ENCODE peak calls at places on chromosomes 13 and 19, in six cellular contexts. Z is RWPE1, P is foreskin keratinocyte, I is foreskin fibroblast, Y is heart left ventricle, G is transverse colon. M is an unnamed sample.

GRCh38 chr19:53971608-53972007 is 8.9 kb downstream of the CACNG8 start:
- DNase-seq in Z (no peak), P (no peak), I (no peak), Y (no peak), G (no peak), M (no peak)

GRCh38 chr13:114105351-114106225 is 26.8 kb downstream of the RASA3 start:
- DNase-seq in Z (no peak), P (no peak), I (peak), Y (no peak), G (peak), M (no peak)

GRCh38 chr13:80168089-80168850 is 172.7 kb downstream of the SPRY2 start:
- DNase-seq in Z (no peak), P (no peak), I (peak), Y (no peak), G (no peak), M (no peak)

GRCh38 chr19:16052353-16052752 is 23.9 kb upstream of the TPM4 start:
- DNase-seq in Z (no peak), P (no peak), I (no peak), Y (no peak), G (no peak), M (no peak)

GRCh38 chr13:46799139-46799538 is 2.2 kb upstream of the ESD start:
- DNase-seq in Z (no peak), P (no peak), I (no peak), Y (no peak), G (no peak), M (no peak)

GRCh38 chr13:21399741-21400140 is 59.4 kb downstream of the ZDHHC20 start:
- DNase-seq in Z (no peak), P (no peak), I (no peak), Y (no peak), G (no peak), M (no peak)

GRCh38 chr19:49110567-49110966 is 3.6 kb upstream of the LIN7B start:
- DNase-seq in Z (no peak), P (no peak), I (peak), Y (no peak), G (no peak), M (no peak)

GRCh38 chr13:66996503-66996902 is 233.6 kb downstream of the PCDH9 start:
- DNase-seq in Z (no peak), P (no peak), I (peak), Y (no peak), G (no peak), M (no peak)

GRCh38 chr13:37889102-37889501 is 19.5 kb upstream of the TRPC4 start:
- DNase-seq in Z (no peak), P (no peak), I (no peak), Y (no peak), G (no peak), M (no peak)

GRCh38 chr13:96020941-96021340 is 32.3 kb downstream of the UGGT2 start:
- DNase-seq in Z (no peak), P (no peak), I (no peak), Y (no peak), G (no peak), M (no peak)

GRCh38 chr13:51814825-51815650 is 11.1 kb upstream of the DHRS12 start:
- DNase-seq in Z (peak), P (peak), I (no peak), Y (peak), G (peak), M (no peak)

GRCh38 chr13:90968510-90968909 is 379.0 kb upstream of the MIR17HG start:
- DNase-seq in Z (peak), P (peak), I (no peak), Y (no peak), G (no peak), M (no peak)

GRCh38 chr19:38683393-38684077 is 36.1 kb downstream of the ACTN4 start:
- DNase-seq in Z (peak), P (peak), I (peak), Y (peak), G (peak), M (peak)

GRCh38 chr13:108586826-108587225 is 42.6 kb upstream of the MYO16 start:
- DNase-seq in Z (no peak), P (no peak), I (no peak), Y (no peak), G (no peak), M (no peak)

GRCh38 chr19:17125728-17126677 is 50.4 kb downstream of the MYO9B start:
- DNase-seq in Z (no peak), P (no peak), I (no peak), Y (peak), G (peak), M (peak)

GRCh38 chr19:18587962-18588610 is 512 bp upstream of the REX1BD start:
- DNase-seq in Z (no peak), P (no peak), I (no peak), Y (no peak), G (no peak), M (no peak)

GRCh38 chr13:76830805-76831204 is 55.4 kb downstream of the KCTD12 start:
- DNase-seq in Z (no peak), P (no peak), I (no peak), Y (no peak), G (no peak), M (no peak)

GRCh38 chr13:29279859-29280258 is 315.6 kb downstream of the SLC7A1 start:
- DNase-seq in Z (no peak), P (no peak), I (no peak), Y (no peak), G (no peak), M (no peak)

GRCh38 chr13:29282096-29282495 is 313.4 kb downstream of the SLC7A1 start:
- DNase-seq in Z (no peak), P (no peak), I (no peak), Y (no peak), G (no peak), M (no peak)

GRCh38 chr13:29284726-29285125 is 310.8 kb downstream of the SLC7A1 start:
- DNase-seq in Z (no peak), P (no peak), I (no peak), Y (no peak), G (no peak), M (no peak)
- TF ChIP-seq CTCF in Z (no peak), P (peak), I (peak), Y (no peak), G (no peak), M (no peak)

GRCh38 chr13:110772091-110772984 is 58.8 kb downstream of the ING1 start:
- DNase-seq in Z (no peak), P (no peak), I (no peak), Y (no peak), G (no peak), M (no peak)

GRCh38 chr13:110769097-110769496 is 55.6 kb downstream of the ING1 start:
- DNase-seq in Z (no peak), P (no peak), I (no peak), Y (no peak), G (no peak), M (no peak)

GRCh38 chr13:110773480-110773879 is 60.0 kb downstream of the ING1 start:
- DNase-seq in Z (no peak), P (no peak), I (no peak), Y (no peak), G (no peak), M (no peak)

GRCh38 chr13:110771194-110771593 is 57.7 kb downstream of the ING1 start:
- DNase-seq in Z (no peak), P (no peak), I (no peak), Y (no peak), G (no peak), M (no peak)

DNA sequence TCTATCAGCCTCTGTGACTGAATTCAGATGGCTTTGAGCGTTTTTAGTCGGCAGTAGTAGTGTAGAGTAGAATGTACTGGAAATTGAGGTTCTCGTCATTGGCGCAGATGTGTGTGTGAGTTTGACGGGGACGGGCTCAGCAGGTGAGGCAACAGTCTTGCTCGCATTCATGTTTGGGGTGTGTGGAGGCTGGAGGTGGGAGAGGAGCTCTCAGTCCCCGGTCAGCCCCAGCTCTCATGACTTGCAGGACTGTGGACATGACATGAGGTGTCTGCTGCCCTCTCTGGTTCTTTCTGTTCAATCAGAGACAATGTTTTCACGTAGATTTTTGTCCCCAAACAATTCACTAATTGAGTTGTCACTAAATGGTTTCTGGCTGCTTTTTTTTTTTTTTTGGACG is 57.2 kb downstream of the ING1 start:
- DNase-seq in Z (no peak), P (no peak), I (no peak), Y (no peak), G (no peak), M (no peak)
- TF ChIP-seq CTCF in Z (no peak), P (no peak), I (no peak), Y (no peak), G (no peak), M (no peak)

GRCh38 chr13:106617561-106617960 is 49.6 kb upstream of the ARGLU1 start:
- DNase-seq in Z (peak), P (peak), I (peak), Y (no peak), G (no peak), M (no peak)

GRCh38 chr13:106623799-106624198 is 55.9 kb upstream of the ARGLU1 start:
- DNase-seq in Z (no peak), P (no peak), I (no peak), Y (no peak), G (no peak), M (no peak)

GRCh38 chr13:106621833-106622232 is 53.9 kb upstream of the ARGLU1 start:
- DNase-seq in Z (no peak), P (no peak), I (no peak), Y (no peak), G (no peak), M (no peak)

GRCh38 chr13:106616729-106617128 is 48.8 kb upstream of the ARGLU1 start:
- DNase-seq in Z (no peak), P (no peak), I (no peak), Y (no peak), G (no peak), M (no peak)

GRCh38 chr13:106619688-106620555 is 52.0 kb upstream of the ARGLU1 start:
- DNase-seq in Z (peak), P (peak), I (peak), Y (no peak), G (peak), M (no peak)
- TF ChIP-seq CTCF in Z (peak), P (peak), I (peak), Y (peak), G (peak), M (peak)

GRCh38 chr19:24048261-24048660 is 38.7 kb upstream of the ZNF254 start:
- DNase-seq in Z (no peak), P (no peak), I (no peak), Y (no peak), G (no peak), M (no peak)
- TF ChIP-seq CTCF in Z (no peak), P (peak), I (no peak), Y (no peak), G (no peak), M (no peak)